ENCODE peak calls at places on chromosomes 3 and 15, in four cellular contexts. S is tibial artery, U is A673, T is thyroid gland. A is an unnamed sample.

GRCh38 chr15:62035256-62035908 is 24.9 kb downstream of the VPS13C start:
- DNase-seq in T (no peak), U (peak; percentile 47), S (no peak), A (no peak)

GRCh38 chr3:34033840-34034239 is 235.4 kb downstream of the PDCD6IP start:
- DNase-seq in T (no peak), U (no peak), S (no peak), A (no peak)

GRCh38 chr15:29099131-29099880 is 170.3 kb downstream of the NSMCE3 start:
- DNase-seq in S (no peak), U (no peak), T (no peak), A (no peak)

GRCh38 chr15:66847565-66847991 is 145.5 kb downstream of the SMAD6 start:
- DNase-seq in U (no peak), T (no peak), S (no peak), A (peak; percentile 34)

GRCh38 chr15:22902578-22902977 is 64.1 kb downstream of the NIPA2 start:
- DNase-seq in T (no peak), U (no peak), S (no peak), A (no peak)

GRCh38 chr15:91193059-91193715 is 93.1 kb downstream of the SV2B start:
- DNase-seq in U (no peak), T (no peak), S (no peak), A (no peak)

GRCh38 chr15:96893159-96893906 is 562.8 kb downstream of the NR2F2 start:
- DNase-seq in U (peak; percentile 90), T (no peak), S (no peak), A (no peak)

GRCh38 chr3:53230789-53231188 is 25.0 kb downstream of the TKT start:
- DNase-seq in T (no peak), S (no peak), U (no peak), A (peak; percentile 17)

GRCh38 chr3:58217209-58217811 is 6.5 kb upstream of the DNASE1L3 start:
- DNase-seq in U (peak; percentile 76), S (peak; percentile 77), T (peak; percentile 79), A (peak; percentile 86)

GRCh38 chr3:161854232-161854771 is 357.7 kb downstream of the OTOL1 start:
- DNase-seq in S (no peak), U (peak; percentile 65), T (no peak), A (no peak)

GRCh38 chr3:40615916-40616315 is 91.2 kb downstream of the ZNF621 start:
- DNase-seq in T (no peak), U (no peak), S (no peak), A (no peak)
- H3K4me3 ChIP-seq in T (no peak overlapping the region), U (peak overlapping the region; percentile 31), S (no peak overlapping the region), A (no peak overlapping the region)

DNA sequence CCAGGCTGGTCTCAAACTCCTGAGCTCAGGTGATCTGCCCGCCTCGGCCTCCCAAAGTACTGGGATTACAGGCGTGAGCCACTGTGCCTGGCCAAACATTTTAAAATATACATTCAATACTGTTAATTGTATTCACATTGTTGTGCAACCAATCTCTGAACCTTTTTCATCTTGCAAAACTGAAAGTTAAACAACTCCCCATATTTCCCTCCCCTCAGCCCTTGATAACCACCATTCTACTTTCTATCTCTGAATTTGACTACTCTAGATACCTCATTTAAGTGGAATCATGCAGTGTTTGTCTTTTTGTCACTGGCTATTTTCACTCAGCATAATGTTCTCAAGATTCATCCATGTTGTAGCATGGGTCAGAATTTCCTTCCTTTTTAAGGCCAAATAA is 30.0 kb downstream of the HMCES start:
- DNase-seq in S (no peak), T (no peak), U (no peak), A (no peak)
- H3K4me1 ChIP-seq in S (peaks cover 8% of the 10 kb centered on the region), T (peaks cover 9% of the 10 kb centered on the region), U (peaks cover 13% of the 10 kb centered on the region), A (peaks cover 31% of the 10 kb centered on the region)

GRCh38 chr3:3110749-3111361 is 681 bp upstream of the IL5RA start:
- DNase-seq in U (no peak), S (no peak), T (no peak), A (no peak)

GRCh38 chr3:3107858-3108257 is 2.3 kb downstream of the IL5RA start:
- DNase-seq in S (no peak), T (no peak), U (no peak), A (no peak)

GRCh38 chr3:3110299-3110630 is at the start of gene IL5RA:
- DNase-seq in S (no peak), U (no peak), T (no peak), A (no peak)

GRCh38 chr3:3107181-3107580 is 3.0 kb downstream of the IL5RA start:
- DNase-seq in S (no peak), U (no peak), T (no peak), A (no peak)

DNA sequence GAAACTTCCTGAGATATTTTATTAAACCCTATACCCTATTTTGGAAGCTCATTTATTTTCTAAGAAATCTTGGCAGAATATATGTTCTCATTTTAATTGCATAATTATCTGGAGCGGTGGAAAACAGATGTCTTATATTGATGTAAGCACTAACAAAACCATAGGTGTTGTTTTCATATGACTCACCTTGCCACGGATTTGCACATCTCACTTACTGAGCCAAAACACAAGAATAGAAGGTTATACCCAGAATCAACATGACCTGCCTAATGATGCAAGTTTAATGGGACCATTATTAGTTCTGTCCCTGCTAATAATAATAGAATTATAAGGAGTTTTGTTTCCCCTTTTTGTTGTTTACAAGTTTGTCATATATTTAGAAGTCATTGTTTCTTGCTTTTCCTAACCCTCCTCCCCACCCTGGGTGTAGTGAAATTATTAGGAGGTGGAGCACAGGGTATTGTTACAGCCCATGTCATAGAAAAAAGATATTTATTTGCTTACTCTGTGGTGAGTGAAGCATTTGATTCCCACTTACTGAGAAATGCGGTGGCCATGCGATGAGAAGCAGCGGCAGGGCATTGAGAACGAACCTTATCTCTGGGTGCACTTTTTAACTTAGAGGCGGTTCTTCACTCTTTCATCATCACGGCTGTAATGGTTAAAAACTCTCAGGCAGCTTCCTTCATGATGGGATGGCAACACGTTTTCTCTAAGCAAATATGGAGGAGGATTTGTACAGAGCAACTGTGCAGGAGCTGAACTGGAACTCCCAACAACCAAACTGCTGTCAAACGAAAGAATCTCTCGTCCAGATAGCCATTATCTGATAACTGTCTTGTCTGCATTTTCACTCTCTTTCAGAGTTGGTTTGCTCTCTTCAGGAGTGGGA is 521 bp downstream of the IL5RA start:
- DNase-seq in S (no peak), T (no peak), U (no peak), A (no peak)
- H3K27ac ChIP-seq in S (no peak overlapping the region), T (no peak overlapping the region), U (no peak overlapping the region), A (peak overlapping the region; percentile 37)

GRCh38 chr15:41853191-41853590 is 14.5 kb downstream of the PLA2G4B start:
- DNase-seq in S (no peak), T (peak; percentile 51), U (no peak), A (no peak)
- H3K4me3 ChIP-seq in S (no peak overlapping the region), T (no peak overlapping the region), U (no peak overlapping the region), A (no peak overlapping the region)

DNA sequence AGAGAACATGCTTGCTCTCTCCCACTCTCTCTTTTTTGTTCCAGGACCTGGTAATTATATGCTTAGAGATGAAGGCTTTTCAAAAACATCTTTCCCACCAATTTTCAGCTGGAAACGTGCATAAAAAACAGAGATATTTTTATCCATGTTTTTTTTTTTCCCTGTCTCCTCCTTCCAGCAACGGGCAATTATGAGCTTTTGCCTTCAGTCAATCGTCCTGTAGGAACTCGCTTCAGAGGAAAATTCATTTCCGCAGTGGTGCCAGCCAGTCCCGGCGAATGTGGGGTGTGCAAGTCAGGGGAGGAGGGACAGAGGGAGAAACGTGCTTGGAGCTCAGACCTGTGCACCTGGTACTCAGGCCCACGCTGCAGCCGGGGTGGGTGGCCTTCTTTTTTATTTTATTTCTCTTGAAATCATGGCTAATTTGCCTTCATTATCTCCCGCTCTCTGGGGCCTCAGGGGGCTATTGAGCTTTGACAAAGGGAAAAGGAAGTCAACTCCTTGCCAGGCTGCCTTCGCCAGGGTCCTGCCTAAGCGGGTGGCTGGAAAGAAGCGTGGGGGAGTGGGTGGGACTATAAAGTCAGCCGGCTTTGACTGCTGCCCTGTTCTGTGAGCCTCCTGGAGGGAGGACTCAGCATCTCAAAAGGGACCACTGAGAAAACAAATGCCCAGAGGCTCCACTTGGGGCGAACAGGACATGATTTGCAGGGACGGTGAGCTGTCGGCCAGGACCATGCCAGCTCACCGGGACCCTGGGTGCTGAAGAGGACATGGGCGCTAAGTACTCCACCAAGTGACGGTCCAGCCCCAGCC is 5.6 kb downstream of the GRIP2 start:
- DNase-seq in U (peak; percentile 92), S (no peak), T (no peak), A (peak; percentile 35)
- H3K4me1 ChIP-seq in U (peaks cover 54% of the 10 kb centered on the region), S (peaks cover 6% of the 10 kb centered on the region), T (no peaks in the 10 kb centered on the region), A (no peaks in the 10 kb centered on the region)

GRCh38 chr3:126290325-126290724 is 66.9 kb downstream of the KLF15 start:
- DNase-seq in T (no peak), S (no peak), U (peak; percentile 92), A (no peak)
- H3K27ac ChIP-seq in T (no peak overlapping the region), S (no peak overlapping the region), U (peak overlapping the region; percentile 99), A (no peak overlapping the region)

GRCh38 chr15:45451265-45451664 is 71.3 kb downstream of the SLC30A4 start:
- DNase-seq in T (no peak), U (no peak), S (no peak), A (no peak)

GRCh38 chr15:45457215-45457614 is 65.3 kb downstream of the SLC30A4 start:
- DNase-seq in U (no peak), S (no peak), T (no peak), A (no peak)

GRCh38 chr15:45457641-45458539 is 64.7 kb downstream of the SLC30A4 start:
- DNase-seq in U (peak; percentile 93), T (peak; percentile 65), S (peak; percentile 51), A (peak; percentile 59)

GRCh38 chr15:45456212-45457106 is 66.1 kb downstream of the SLC30A4 start:
- DNase-seq in S (peak; percentile 58), U (peak; percentile 79), T (no peak), A (peak; percentile 57)

GRCh38 chr15:45454825-45455224 is 67.7 kb downstream of the SLC30A4 start:
- DNase-seq in U (peak; percentile 56), S (peak; percentile 44), T (peak; percentile 11), A (peak; percentile 88)
- H3K4me3 ChIP-seq in U (no peak overlapping the region), S (no peak overlapping the region), T (no peak overlapping the region), A (no peak overlapping the region)

DNA sequence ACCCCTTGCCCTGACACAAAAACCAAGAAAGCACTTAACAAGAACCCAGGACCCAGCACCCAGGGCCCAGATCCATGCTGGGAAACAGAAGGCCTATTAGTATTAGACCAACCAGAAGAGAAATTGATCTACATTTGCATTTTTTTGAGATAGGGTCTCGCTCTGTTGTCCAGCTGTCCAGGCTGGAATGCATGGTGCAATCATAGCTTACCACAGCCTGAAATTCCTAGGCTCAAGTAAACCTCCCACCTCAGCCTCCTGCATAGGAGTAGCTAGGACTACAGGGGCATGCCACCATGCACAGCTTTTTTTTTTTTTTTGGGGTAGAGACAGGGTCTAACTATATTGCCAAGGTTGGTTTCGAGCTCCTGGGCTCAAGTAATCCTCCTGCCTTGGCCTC is 26.4 kb downstream of the CCDC12 start:
- DNase-seq in U (no peak), T (no peak), S (no peak), A (no peak)
- H3K4me1 ChIP-seq in U (no peaks in the 10 kb centered on the region), T (peaks cover 44% of the 10 kb centered on the region), S (peaks cover 74% of the 10 kb centered on the region), A (peaks cover 98% of the 10 kb centered on the region)

GRCh38 chr3:184679056-184679502 is 32.8 kb downstream of the MAGEF1 start:
- DNase-seq in U (peak; percentile 15), S (no peak), T (no peak), A (no peak)
- H3K27ac ChIP-seq in U (no peak overlapping the region), S (no peak overlapping the region), T (no peak overlapping the region), A (no peak overlapping the region)

GRCh38 chr15:48963524-48964113 is at the start of gene SHC4:
- DNase-seq in T (peak; percentile 76), S (peak; percentile 65), U (peak; percentile 93), A (no peak)
- H3K4me3 ChIP-seq in T (peak within 1 kb of the TSS; percentile 26), S (peak within 1 kb of the TSS; percentile 61), U (peak within 1 kb of the TSS; percentile 48), A (peak within 1 kb of the TSS; percentile 55)